ENCODE peak calls at places on chromosomes 13 and 19, in eight cellular contexts. One of them, this sample, is unnamed.
A peak's percentile ranks its signal among the peaks of the same experiment; 100 is the strongest.

GRCh38 chr19:46303702-46304397 is 7.0 kb downstream of the HIF3A start:
- DNase-seq in heart right ventricle: peak; percentile 68
- DNase-seq in epithelial cell of esophagus: peak; percentile 68
- DNase-seq in cardiac fibroblast: peak; percentile 69
- DNase-seq in body of pancreas: peak; percentile 86
- DNase-seq in upper lobe of right lung: peak; percentile 92
- DNase-seq in foreskin fibroblast: no peak
- DNase-seq in choroid plexus epithelial cell: peak; percentile 84
- DNase-seq in this sample: peak; percentile 66

GRCh38 chr13:51675385-51675784 is 91.1 kb downstream of the WDFY2 start:
- DNase-seq in heart right ventricle: no peak
- DNase-seq in epithelial cell of esophagus: peak; percentile 87
- DNase-seq in cardiac fibroblast: no peak
- DNase-seq in body of pancreas: no peak
- DNase-seq in upper lobe of right lung: no peak
- DNase-seq in foreskin fibroblast: no peak
- DNase-seq in choroid plexus epithelial cell: no peak
- DNase-seq in this sample: no peak

GRCh38 chr13:67186985-67187569 is 43.1 kb downstream of the PCDH9 start:
- DNase-seq in heart right ventricle: no peak
- DNase-seq in epithelial cell of esophagus: no peak
- DNase-seq in cardiac fibroblast: no peak
- DNase-seq in body of pancreas: no peak
- DNase-seq in upper lobe of right lung: no peak
- DNase-seq in foreskin fibroblast: no peak
- DNase-seq in choroid plexus epithelial cell: peak; percentile 13
- DNase-seq in this sample: no peak

GRCh38 chr19:39296055-39296645 is at the start of gene IFNL1:
- DNase-seq in heart right ventricle: no peak
- DNase-seq in epithelial cell of esophagus: peak; percentile 41
- DNase-seq in cardiac fibroblast: no peak
- DNase-seq in body of pancreas: no peak
- DNase-seq in upper lobe of right lung: peak; percentile 77
- DNase-seq in foreskin fibroblast: no peak
- DNase-seq in choroid plexus epithelial cell: no peak
- DNase-seq in this sample: no peak

GRCh38 chr13:94858856-94859811 is 146.8 kb upstream of the SOX21 start:
- DNase-seq in heart right ventricle: peak; percentile 59
- DNase-seq in epithelial cell of esophagus: no peak
- DNase-seq in cardiac fibroblast: no peak
- DNase-seq in body of pancreas: peak; percentile 65
- DNase-seq in upper lobe of right lung: peak; percentile 70
- DNase-seq in foreskin fibroblast: peak; percentile 15
- DNase-seq in choroid plexus epithelial cell: peak; percentile 25
- DNase-seq in this sample: peak; percentile 62

GRCh38 chr13:31927219-31927653 is 104.3 kb upstream of the FRY start:
- DNase-seq in heart right ventricle: no peak
- DNase-seq in epithelial cell of esophagus: no peak
- DNase-seq in cardiac fibroblast: no peak
- DNase-seq in body of pancreas: peak; percentile 57
- DNase-seq in upper lobe of right lung: no peak
- DNase-seq in foreskin fibroblast: no peak
- DNase-seq in choroid plexus epithelial cell: no peak
- DNase-seq in this sample: no peak

GRCh38 chr13:50916701-50917184 is 7.2 kb downstream of the RNASEH2B start:
- DNase-seq in heart right ventricle: no peak
- DNase-seq in epithelial cell of esophagus: no peak
- DNase-seq in cardiac fibroblast: no peak
- DNase-seq in body of pancreas: peak; percentile 38
- DNase-seq in upper lobe of right lung: no peak
- DNase-seq in foreskin fibroblast: no peak
- DNase-seq in choroid plexus epithelial cell: peak; percentile 13
- DNase-seq in this sample: no peak

GRCh38 chr19:4338441-4339350 is at the start of gene STAP2:
- DNase-seq in heart right ventricle: no peak
- DNase-seq in epithelial cell of esophagus: peak; percentile 92
- DNase-seq in cardiac fibroblast: no peak
- DNase-seq in body of pancreas: peak; percentile 85
- DNase-seq in upper lobe of right lung: peak; percentile 82
- DNase-seq in foreskin fibroblast: no peak
- DNase-seq in choroid plexus epithelial cell: peak; percentile 33
- DNase-seq in this sample: no peak

GRCh38 chr13:42753697-42754096 is 27.7 kb upstream of the FAM216B start:
- DNase-seq in heart right ventricle: no peak
- DNase-seq in epithelial cell of esophagus: no peak
- DNase-seq in cardiac fibroblast: peak; percentile 46
- DNase-seq in body of pancreas: no peak
- DNase-seq in upper lobe of right lung: no peak
- DNase-seq in foreskin fibroblast: no peak
- DNase-seq in choroid plexus epithelial cell: peak; percentile 28
- DNase-seq in this sample: peak; percentile 20

GRCh38 chr19:13150919-13151604 is 851 bp downstream of the IER2 start:
- DNase-seq in heart right ventricle: no peak
- DNase-seq in epithelial cell of esophagus: no peak
- DNase-seq in cardiac fibroblast: no peak
- DNase-seq in body of pancreas: peak; percentile 35
- DNase-seq in upper lobe of right lung: no peak
- DNase-seq in foreskin fibroblast: no peak
- DNase-seq in choroid plexus epithelial cell: no peak
- DNase-seq in this sample: no peak

GRCh38 chr13:61414686-61415664 is 674 bp downstream of the PCDH20 start:
- DNase-seq in heart right ventricle: peak; percentile 22
- DNase-seq in epithelial cell of esophagus: peak; percentile 71
- DNase-seq in cardiac fibroblast: peak; percentile 2
- DNase-seq in body of pancreas: peak; percentile 46
- DNase-seq in upper lobe of right lung: peak; percentile 86
- DNase-seq in foreskin fibroblast: no peak
- DNase-seq in choroid plexus epithelial cell: peak; percentile 1
- DNase-seq in this sample: no peak

GRCh38 chr19:55259540-55260210 is 858 bp upstream of the PPP6R1 start:
- DNase-seq in heart right ventricle: no peak
- DNase-seq in epithelial cell of esophagus: peak; percentile 4
- DNase-seq in cardiac fibroblast: no peak
- DNase-seq in body of pancreas: no peak
- DNase-seq in upper lobe of right lung: no peak
- DNase-seq in foreskin fibroblast: no peak
- DNase-seq in choroid plexus epithelial cell: peak; percentile 14
- DNase-seq in this sample: no peak

GRCh38 chr19:49421039-49421877 is 2.0 kb downstream of the PTH2 start:
- DNase-seq in heart right ventricle: peak; percentile 67
- DNase-seq in epithelial cell of esophagus: peak; percentile 58
- DNase-seq in cardiac fibroblast: peak; percentile 61
- DNase-seq in body of pancreas: peak; percentile 67
- DNase-seq in upper lobe of right lung: peak; percentile 84
- DNase-seq in foreskin fibroblast: peak; percentile 34
- DNase-seq in choroid plexus epithelial cell: peak; percentile 55
- DNase-seq in this sample: peak; percentile 53

GRCh38 chr19:3057275-3057714 is 5.0 kb downstream of the TLE5 start:
- DNase-seq in heart right ventricle: peak; percentile 91
- DNase-seq in epithelial cell of esophagus: peak; percentile 36
- DNase-seq in cardiac fibroblast: no peak
- DNase-seq in body of pancreas: peak; percentile 96
- DNase-seq in upper lobe of right lung: peak; percentile 93
- DNase-seq in foreskin fibroblast: no peak
- DNase-seq in choroid plexus epithelial cell: peak; percentile 21
- DNase-seq in this sample: no peak

GRCh38 chr19:45200614-45201013 is 22.0 kb downstream of the BLOC1S3 start:
- DNase-seq in heart right ventricle: peak; percentile 31
- DNase-seq in epithelial cell of esophagus: peak; percentile 60
- DNase-seq in cardiac fibroblast: peak; percentile 43
- DNase-seq in body of pancreas: no peak
- DNase-seq in upper lobe of right lung: no peak
- DNase-seq in foreskin fibroblast: peak; percentile 51
- DNase-seq in choroid plexus epithelial cell: peak; percentile 85
- DNase-seq in this sample: peak; percentile 61

GRCh38 chr19:1267441-1268391 is 1.4 kb upstream of the CIRBP start:
- DNase-seq in heart right ventricle: no peak
- DNase-seq in epithelial cell of esophagus: no peak
- DNase-seq in cardiac fibroblast: peak; percentile 16
- DNase-seq in body of pancreas: no peak
- DNase-seq in upper lobe of right lung: no peak
- DNase-seq in foreskin fibroblast: no peak
- DNase-seq in choroid plexus epithelial cell: peak; percentile 31
- DNase-seq in this sample: no peak

GRCh38 chr13:109700176-109700575 is 86.2 kb downstream of the IRS2 start:
- DNase-seq in heart right ventricle: peak; percentile 78
- DNase-seq in epithelial cell of esophagus: peak; percentile 65
- DNase-seq in cardiac fibroblast: peak; percentile 67
- DNase-seq in body of pancreas: peak; percentile 67
- DNase-seq in upper lobe of right lung: peak; percentile 81
- DNase-seq in foreskin fibroblast: peak; percentile 78
- DNase-seq in choroid plexus epithelial cell: peak; percentile 94
- DNase-seq in this sample: peak; percentile 87

GRCh38 chr19:7355871-7356270 is 7.1 kb downstream of the ARHGEF18 start:
- DNase-seq in heart right ventricle: no peak
- DNase-seq in epithelial cell of esophagus: no peak
- DNase-seq in cardiac fibroblast: no peak
- DNase-seq in body of pancreas: no peak
- DNase-seq in upper lobe of right lung: peak; percentile 33
- DNase-seq in foreskin fibroblast: no peak
- DNase-seq in choroid plexus epithelial cell: no peak
- DNase-seq in this sample: no peak

GRCh38 chr19:9037415-9038062 is 27.3 kb upstream of the MUC16 start:
- DNase-seq in heart right ventricle: no peak
- DNase-seq in epithelial cell of esophagus: no peak
- DNase-seq in cardiac fibroblast: no peak
- DNase-seq in body of pancreas: no peak
- DNase-seq in upper lobe of right lung: no peak
- DNase-seq in foreskin fibroblast: no peak
- DNase-seq in choroid plexus epithelial cell: no peak
- DNase-seq in this sample: no peak

GRCh38 chr19:15177269-15178116 is 23.3 kb downstream of the NOTCH3 start:
- DNase-seq in heart right ventricle: peak; percentile 86
- DNase-seq in epithelial cell of esophagus: peak; percentile 73
- DNase-seq in cardiac fibroblast: peak; percentile 71
- DNase-seq in body of pancreas: peak; percentile 79
- DNase-seq in upper lobe of right lung: peak; percentile 91
- DNase-seq in foreskin fibroblast: peak; percentile 59
- DNase-seq in choroid plexus epithelial cell: peak; percentile 70
- DNase-seq in this sample: peak; percentile 73
- H3K4me3 ChIP-seq in heart right ventricle: no peak overlapping the region
- H3K4me3 ChIP-seq in epithelial cell of esophagus: no peak overlapping the region
- H3K4me3 ChIP-seq in cardiac fibroblast: no peak overlapping the region
- H3K4me3 ChIP-seq in body of pancreas: no peak overlapping the region
- H3K4me3 ChIP-seq in upper lobe of right lung: no peak overlapping the region
- H3K4me3 ChIP-seq in foreskin fibroblast: no peak overlapping the region
- H3K4me3 ChIP-seq in choroid plexus epithelial cell: peak overlapping the region; percentile 28
- H3K4me3 ChIP-seq in this sample: no peak overlapping the region

DNA sequence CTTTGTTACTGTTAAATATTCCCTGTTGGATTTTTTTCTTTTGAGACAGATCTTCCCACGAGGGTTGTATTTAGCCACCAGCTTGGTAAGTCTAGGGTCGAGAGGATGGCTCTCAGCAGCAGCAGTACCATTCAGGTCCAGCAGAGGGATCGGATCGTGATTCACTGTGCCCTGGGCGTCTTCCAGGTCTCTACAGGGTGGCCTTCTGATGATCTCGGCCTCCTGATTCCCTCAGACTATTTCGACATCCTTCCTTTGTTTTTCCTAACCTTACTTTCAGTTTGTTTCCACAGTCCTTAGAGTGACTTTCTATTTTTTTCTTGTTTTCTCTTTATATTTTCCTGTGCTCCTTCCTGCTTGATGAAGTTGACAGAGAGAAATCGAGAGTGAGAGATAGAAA is 1436.9 kb downstream of the UQCRFS1 start:
- DNase-seq in heart right ventricle: no peak
- DNase-seq in epithelial cell of esophagus: peak; percentile 37
- DNase-seq in cardiac fibroblast: peak; percentile 90
- DNase-seq in body of pancreas: no peak
- DNase-seq in upper lobe of right lung: no peak
- DNase-seq in foreskin fibroblast: peak; percentile 17
- DNase-seq in choroid plexus epithelial cell: peak; percentile 78
- DNase-seq in this sample: peak; percentile 23
- TF ChIP-seq CTCF in heart right ventricle: peak; percentile 17
- TF ChIP-seq CTCF in epithelial cell of esophagus: peak; percentile 45
- TF ChIP-seq CTCF in cardiac fibroblast: peak; percentile 79
- TF ChIP-seq CTCF in body of pancreas: no peak
- TF ChIP-seq CTCF in upper lobe of right lung: no peak
- TF ChIP-seq CTCF in foreskin fibroblast: peak; percentile 8
- TF ChIP-seq CTCF in choroid plexus epithelial cell: peak; percentile 71
- TF ChIP-seq CTCF in this sample: peak; percentile 36

DNA sequence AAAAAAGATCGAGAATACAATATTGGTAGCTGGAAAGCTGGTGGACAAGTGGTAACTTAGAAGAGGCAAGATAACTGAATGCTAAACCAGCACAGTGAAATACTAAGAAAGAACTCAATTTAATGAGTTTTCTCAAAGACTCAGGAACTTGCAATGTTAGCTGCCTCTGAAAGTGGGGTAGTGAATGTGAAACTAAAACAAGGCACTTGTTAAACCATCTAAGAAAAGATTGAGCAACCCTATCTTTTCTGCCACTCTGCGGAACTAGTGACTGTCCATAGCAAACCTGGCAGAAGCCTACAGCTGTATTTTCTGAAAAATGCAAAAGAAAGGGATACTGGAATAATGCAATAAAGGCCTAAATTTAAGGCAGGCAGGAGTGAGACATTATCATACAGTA is 1574.4 kb upstream of the PRR20A start:
- DNase-seq in heart right ventricle: no peak
- DNase-seq in epithelial cell of esophagus: no peak
- DNase-seq in cardiac fibroblast: no peak
- DNase-seq in body of pancreas: no peak
- DNase-seq in upper lobe of right lung: no peak
- DNase-seq in foreskin fibroblast: no peak
- DNase-seq in choroid plexus epithelial cell: no peak
- DNase-seq in this sample: no peak
- H3K4me3 ChIP-seq in heart right ventricle: no peak overlapping the region
- H3K4me3 ChIP-seq in epithelial cell of esophagus: no peak overlapping the region
- H3K4me3 ChIP-seq in cardiac fibroblast: no peak overlapping the region
- H3K4me3 ChIP-seq in body of pancreas: no peak overlapping the region
- H3K4me3 ChIP-seq in upper lobe of right lung: no peak overlapping the region
- H3K4me3 ChIP-seq in foreskin fibroblast: no peak overlapping the region
- H3K4me3 ChIP-seq in choroid plexus epithelial cell: no peak overlapping the region
- H3K4me3 ChIP-seq in this sample: no peak overlapping the region

GRCh38 chr13:30416471-30416870 is 5.8 kb upstream of the UBE2L5 start:
- DNase-seq in heart right ventricle: no peak
- DNase-seq in epithelial cell of esophagus: no peak
- DNase-seq in cardiac fibroblast: no peak
- DNase-seq in body of pancreas: no peak
- DNase-seq in upper lobe of right lung: no peak
- DNase-seq in foreskin fibroblast: no peak
- DNase-seq in choroid plexus epithelial cell: no peak
- DNase-seq in this sample: no peak

GRCh38 chr13:30418886-30419459 is 3.3 kb upstream of the UBE2L5 start:
- DNase-seq in heart right ventricle: no peak
- DNase-seq in epithelial cell of esophagus: peak; percentile 34
- DNase-seq in cardiac fibroblast: no peak
- DNase-seq in body of pancreas: no peak
- DNase-seq in upper lobe of right lung: no peak
- DNase-seq in foreskin fibroblast: no peak
- DNase-seq in choroid plexus epithelial cell: no peak
- DNase-seq in this sample: no peak

GRCh38 chr13:30415430-30416030 is 6.8 kb upstream of the UBE2L5 start:
- DNase-seq in heart right ventricle: no peak
- DNase-seq in epithelial cell of esophagus: no peak
- DNase-seq in cardiac fibroblast: peak; percentile 12
- DNase-seq in body of pancreas: no peak
- DNase-seq in upper lobe of right lung: no peak
- DNase-seq in foreskin fibroblast: no peak
- DNase-seq in choroid plexus epithelial cell: no peak
- DNase-seq in this sample: no peak

GRCh38 chr13:30421093-30422055 is 919 bp upstream of the UBE2L5 start:
- DNase-seq in heart right ventricle: peak; percentile 88
- DNase-seq in epithelial cell of esophagus: peak; percentile 81
- DNase-seq in cardiac fibroblast: peak; percentile 80
- DNase-seq in body of pancreas: peak; percentile 85
- DNase-seq in upper lobe of right lung: peak; percentile 93
- DNase-seq in foreskin fibroblast: peak; percentile 84
- DNase-seq in choroid plexus epithelial cell: peak; percentile 78
- DNase-seq in this sample: peak; percentile 87

GRCh38 chr13:30418075-30418715 is 4.1 kb upstream of the UBE2L5 start:
- DNase-seq in heart right ventricle: no peak
- DNase-seq in epithelial cell of esophagus: peak; percentile 33
- DNase-seq in cardiac fibroblast: no peak
- DNase-seq in body of pancreas: no peak
- DNase-seq in upper lobe of right lung: no peak
- DNase-seq in foreskin fibroblast: no peak
- DNase-seq in choroid plexus epithelial cell: no peak
- DNase-seq in this sample: no peak
- TF ChIP-seq CTCF in heart right ventricle: no peak
- TF ChIP-seq CTCF in epithelial cell of esophagus: no peak
- TF ChIP-seq CTCF in cardiac fibroblast: no peak
- TF ChIP-seq CTCF in body of pancreas: no peak
- TF ChIP-seq CTCF in upper lobe of right lung: no peak
- TF ChIP-seq CTCF in foreskin fibroblast: no peak
- TF ChIP-seq CTCF in choroid plexus epithelial cell: no peak
- TF ChIP-seq CTCF in this sample: no peak

This sample was measured in fibroblast of villous mesenchyme.